ENCODE peak calls at places on chromosome 15, in four cellular contexts. U is keratinocyte, B is psoas muscle, M is transverse colon. C is an unnamed sample.

GRCh38 chr15:52295421-52295991 is at the start of gene MYO5C:
- DNase-seq in B (peak; percentile 70), M (peak; percentile 91), U (no peak), C (peak; percentile 93)

GRCh38 chr15:65618575-65619109 is 3.1 kb upstream of the SLC24A1 start:
- DNase-seq in M (no peak), B (no peak), U (no peak), C (no peak)

GRCh38 chr15:74844319-74845207 is 1.6 kb upstream of the ULK3 start:
- DNase-seq in U (no peak), B (no peak), M (no peak), C (no peak)

GRCh38 chr15:51793521-51793920 is 35.9 kb upstream of the TMOD3 start:
- DNase-seq in U (no peak), M (no peak), B (no peak), C (no peak)

GRCh38 chr15:78930577-78931388 is 14.1 kb downstream of the CTSH start:
- DNase-seq in M (no peak), B (peak; percentile 58), U (peak; percentile 96), C (peak; percentile 80)

GRCh38 chr15:28989239-28989830 is 103.6 kb downstream of the APBA2 start:
- DNase-seq in B (no peak), U (no peak), M (no peak), C (no peak)

GRCh38 chr15:89971592-89971997 is 29.5 kb upstream of the ZNF710 start:
- DNase-seq in M (peak; percentile 73), B (peak; percentile 34), U (peak; percentile 4), C (no peak)

GRCh38 chr15:32096867-32097266 is 66.6 kb downstream of the CHRNA7 start:
- DNase-seq in M (no peak), U (no peak), B (no peak), C (no peak)

GRCh38 chr15:92677998-92678397 is 22.4 kb upstream of the FAM174B start:
- DNase-seq in B (no peak), U (no peak), M (no peak), C (no peak)

GRCh38 chr15:85839637-85840036 is 44.9 kb upstream of the KLHL25 start:
- DNase-seq in U (no peak), M (no peak), B (no peak), C (no peak)

GRCh38 chr15:22973286-22973685 is 6.9 kb downstream of the CYFIP1 start:
- DNase-seq in U (no peak), M (no peak), B (no peak), C (no peak)

GRCh38 chr15:92429378-92430066 is 35.8 kb downstream of the ST8SIA2 start:
- DNase-seq in U (peak; percentile 23), B (no peak), M (no peak), C (no peak)

GRCh38 chr15:101307048-101307896 is 12.2 kb upstream of the SNRPA1 start:
- DNase-seq in U (no peak), B (no peak), M (peak; percentile 4), C (peak; percentile 34)

GRCh38 chr15:70039917-70040316 is 57.8 kb downstream of the TLE3 start:
- DNase-seq in M (no peak), U (no peak), B (no peak), C (no peak)

GRCh38 chr15:57019496-57020160 is 101.2 kb downstream of the TCF12 start:
- DNase-seq in B (peak; percentile 28), U (no peak), M (no peak), C (no peak)

GRCh38 chr15:70376929-70377691 is 279.4 kb upstream of the TLE3 start:
- DNase-seq in B (peak; percentile 50), U (no peak), M (peak; percentile 3), C (peak; percentile 77)

GRCh38 chr15:48940508-48940907 is 23.2 kb downstream of the SHC4 start:
- DNase-seq in U (no peak), M (no peak), B (no peak), C (no peak)

GRCh38 chr15:77034620-77035467 is 36.1 kb downstream of the TSPAN3 start:
- DNase-seq in M (peak; percentile 61), B (peak; percentile 44), U (no peak), C (peak; percentile 50)
- H3K4me1 ChIP-seq in M (peaks cover 6% of the 10 kb centered on the region), B (peaks cover 5% of the 10 kb centered on the region), U (peaks cover 7% of the 10 kb centered on the region), C (no peaks in the 10 kb centered on the region)

GRCh38 chr15:76270876-76271275 is 40.4 kb downstream of the ETFA start:
- DNase-seq in B (no peak), M (no peak), U (no peak), C (no peak)

GRCh38 chr15:76267077-76267476 is 44.2 kb downstream of the ETFA start:
- DNase-seq in U (no peak), M (no peak), B (no peak), C (no peak)
- TF ChIP-seq CTCF in U (no peak), M (no peak), B (no peak), C (no peak)

GRCh38 chr15:91101356-91101920 is 1.4 kb downstream of the SV2B start:
- DNase-seq in B (no peak), U (no peak), M (no peak), C (no peak)

GRCh38 chr15:91102546-91103330 is 2.7 kb downstream of the SV2B start:
- DNase-seq in M (no peak), U (no peak), B (no peak), C (no peak)

GRCh38 chr15:91099616-91100560 is at the start of gene SV2B:
- DNase-seq in U (no peak), B (peak; percentile 33), M (no peak), C (no peak)

GRCh38 chr15:91100561-91101355 is 701 bp downstream of the SV2B start:
- DNase-seq in B (no peak), U (no peak), M (no peak), C (no peak)

DNA sequence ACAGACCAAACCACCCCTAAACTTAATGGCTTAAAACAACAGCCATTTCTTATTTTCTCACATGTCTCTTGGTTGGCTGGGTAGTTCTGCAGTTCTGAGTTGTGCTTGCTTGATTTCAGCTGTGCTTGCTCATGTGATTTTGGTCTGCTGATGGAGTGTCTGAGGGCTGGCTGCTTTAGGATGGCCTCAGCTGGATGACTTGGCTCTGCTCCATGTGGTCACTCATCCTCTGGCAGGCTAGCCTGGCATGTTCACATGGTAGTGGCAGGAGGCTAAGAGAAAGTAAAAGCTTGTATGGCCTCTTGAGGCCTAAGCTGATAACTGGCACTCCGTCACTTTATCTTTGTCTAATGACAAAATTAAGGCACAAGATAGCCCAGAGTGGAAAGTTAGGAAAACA is 4.1 kb downstream of the SV2B start:
- DNase-seq in U (no peak), M (no peak), B (peak; percentile 27), C (peak; percentile 38)
- H3K27me3 ChIP-seq in U (peaks cover 39% of the 10 kb centered on the region), M (peaks cover 48% of the 10 kb centered on the region), B (peaks cover 15% of the 10 kb centered on the region), C (no peaks in the 10 kb centered on the region)

GRCh38 chr15:63191895-63192603 is 2.6 kb downstream of the RAB8B start:
- DNase-seq in U (no peak), B (no peak), M (peak; percentile 19), C (no peak)

GRCh38 chr15:63195257-63196023 is 6.0 kb downstream of the RAB8B start:
- DNase-seq in M (no peak), U (no peak), B (no peak), C (no peak)

GRCh38 chr15:63196846-63197245 is 7.4 kb downstream of the RAB8B start:
- DNase-seq in B (no peak), U (no peak), M (no peak), C (no peak)

GRCh38 chr15:63192604-63193206 is 3.3 kb downstream of the RAB8B start:
- DNase-seq in B (no peak), M (no peak), U (no peak), C (no peak)

DNA sequence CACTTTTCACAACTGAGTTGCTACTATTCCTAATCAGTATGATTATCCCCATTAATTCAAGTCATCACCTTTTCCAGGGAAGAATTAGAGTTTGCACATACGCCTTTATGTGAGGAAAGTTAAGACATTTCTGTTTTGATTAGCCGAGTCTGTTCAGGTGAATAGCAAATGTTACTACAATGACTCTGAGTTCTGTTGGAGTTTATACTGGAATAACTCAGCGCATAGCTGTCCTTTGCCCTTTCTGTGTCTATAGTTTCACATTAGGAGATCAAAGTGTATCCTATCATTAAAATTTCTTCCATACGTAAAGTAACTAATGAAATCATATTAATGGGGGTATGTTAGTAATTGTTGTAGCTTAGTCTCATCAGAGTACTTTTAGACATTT is 4.9 kb downstream of the RAB8B start:
- DNase-seq in M (no peak), B (no peak), U (no peak), C (no peak)
- H3K4me1 ChIP-seq in M (peaks cover 37% of the 10 kb centered on the region), B (peaks cover 24% of the 10 kb centered on the region), U (peaks cover 23% of the 10 kb centered on the region), C (peaks cover 46% of the 10 kb centered on the region)

DNA sequence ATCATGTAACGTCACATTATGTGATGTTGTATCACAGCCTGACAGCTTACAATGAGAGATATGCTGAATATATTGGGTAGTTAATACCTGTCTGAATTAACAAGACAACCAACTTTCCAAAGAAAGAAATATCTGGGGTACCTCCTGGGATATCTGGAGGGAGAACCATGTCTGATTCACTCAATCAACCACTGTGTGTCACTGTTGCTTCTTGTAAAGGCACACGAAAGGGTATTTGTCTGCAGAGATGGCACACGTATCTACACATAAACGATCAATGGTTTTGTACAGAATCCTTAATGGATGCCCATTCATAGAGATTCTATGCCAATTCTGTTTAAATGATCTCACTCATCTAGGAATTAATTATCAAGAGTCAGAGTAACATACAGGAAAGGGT is 252.1 kb upstream of the TMCO5A start:
- DNase-seq in U (no peak), M (no peak), B (no peak), C (no peak)
- TF ChIP-seq CTCF in U (peak; percentile 28), M (no peak), B (no peak), C (peak; percentile 45)

DNA sequence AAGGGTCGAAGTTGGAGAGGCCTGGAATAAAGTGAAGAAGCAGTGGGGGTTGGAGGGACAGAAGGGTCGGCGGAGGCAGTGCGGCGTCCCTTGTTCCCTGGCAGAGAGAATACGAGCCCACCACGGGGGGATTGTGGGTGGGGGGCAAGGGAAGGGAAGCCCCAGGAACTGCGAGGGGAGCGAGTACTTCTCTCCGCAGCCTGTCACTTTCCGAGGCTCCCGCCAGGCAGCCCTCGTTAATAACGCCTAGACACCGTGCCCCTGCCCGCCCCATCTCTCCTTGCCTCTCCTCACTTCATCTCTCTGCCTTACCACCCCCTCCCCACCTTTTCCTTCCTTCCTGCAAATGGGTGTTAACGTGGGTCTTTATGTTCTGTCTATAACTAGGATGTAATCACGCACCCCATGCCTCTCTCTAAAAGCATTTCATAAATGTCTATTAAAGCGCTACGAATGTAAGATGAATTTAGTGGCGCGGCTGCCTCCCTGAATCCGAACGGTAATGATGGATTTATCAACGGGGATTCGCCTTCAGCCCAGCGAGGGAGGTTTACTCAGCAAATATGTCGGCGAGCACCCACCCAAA is 13.7 kb downstream of the NR2F2 start:
- DNase-seq in B (no peak), U (no peak), M (no peak), C (no peak)
- H3K27me3 ChIP-seq in B (no peaks in the 10 kb centered on the region), U (no peaks in the 10 kb centered on the region), M (peaks cover 6% of the 10 kb centered on the region), C (no peaks in the 10 kb centered on the region)